ENCODE peak calls at places on chromosomes 13 and 19, in seven cellular contexts. One of them, this sample, is unnamed.

GRCh38 chr13:40509876-40510275 is 156.6 kb downstream of the FOXO1 start:
- DNase-seq in nephron progenitor cell: no peak
- DNase-seq in fibroblast of lung: peak
- DNase-seq in GM12865: no peak
- DNase-seq in AG04450: no peak
- DNase-seq in thoracic aorta: no peak
- DNase-seq in GM06990: no peak
- DNase-seq in this sample: no peak

GRCh38 chr19:48965806-48966540 is 864 bp downstream of the FTL start:
- DNase-seq in nephron progenitor cell: peak
- DNase-seq in thoracic aorta: peak
- DNase-seq in GM06990: peak
- DNase-seq in AG04450: no peak
- DNase-seq in fibroblast of lung: peak
- DNase-seq in GM12865: peak
- DNase-seq in this sample: peak

GRCh38 chr13:71218960-71219359 is 648.0 kb downstream of the DACH1 start:
- DNase-seq in AG04450: no peak
- DNase-seq in nephron progenitor cell: no peak
- DNase-seq in GM06990: no peak
- DNase-seq in thoracic aorta: no peak
- DNase-seq in GM12865: peak
- DNase-seq in fibroblast of lung: no peak
- DNase-seq in this sample: no peak

GRCh38 chr19:34428549-34429285 is 536 bp downstream of the UBA2 start:
- DNase-seq in AG04450: no peak
- DNase-seq in fibroblast of lung: peak
- DNase-seq in thoracic aorta: no peak
- DNase-seq in GM06990: no peak
- DNase-seq in GM12865: peak
- DNase-seq in nephron progenitor cell: no peak
- DNase-seq in this sample: peak

GRCh38 chr19:13984875-13985741 is 21.0 kb downstream of the RFX1 start:
- DNase-seq in thoracic aorta: no peak
- DNase-seq in GM06990: peak
- DNase-seq in nephron progenitor cell: no peak
- DNase-seq in fibroblast of lung: no peak
- DNase-seq in GM12865: no peak
- DNase-seq in AG04450: no peak
- DNase-seq in this sample: no peak

GRCh38 chr13:59750860-59751259 is 412.9 kb downstream of the DIAPH3 start:
- DNase-seq in fibroblast of lung: peak
- DNase-seq in AG04450: peak
- DNase-seq in thoracic aorta: no peak
- DNase-seq in GM12865: no peak
- DNase-seq in GM06990: no peak
- DNase-seq in nephron progenitor cell: peak
- DNase-seq in this sample: no peak

GRCh38 chr19:54684537-54684936 is 21.8 kb downstream of the LILRB4 start:
- DNase-seq in fibroblast of lung: no peak
- DNase-seq in AG04450: no peak
- DNase-seq in thoracic aorta: no peak
- DNase-seq in GM06990: no peak
- DNase-seq in GM12865: peak
- DNase-seq in nephron progenitor cell: peak
- DNase-seq in this sample: peak

GRCh38 chr13:43258771-43259170 is 235.4 kb downstream of the DNAJC15 start:
- DNase-seq in GM06990: no peak
- DNase-seq in fibroblast of lung: no peak
- DNase-seq in nephron progenitor cell: no peak
- DNase-seq in thoracic aorta: no peak
- DNase-seq in GM12865: no peak
- DNase-seq in AG04450: no peak
- DNase-seq in this sample: no peak

GRCh38 chr19:32748497-32748896 is 28.9 kb downstream of the TDRD12 start:
- DNase-seq in GM12865: peak
- DNase-seq in GM06990: peak
- DNase-seq in fibroblast of lung: no peak
- DNase-seq in AG04450: no peak
- DNase-seq in thoracic aorta: no peak
- DNase-seq in nephron progenitor cell: no peak
- DNase-seq in this sample: peak

DNA sequence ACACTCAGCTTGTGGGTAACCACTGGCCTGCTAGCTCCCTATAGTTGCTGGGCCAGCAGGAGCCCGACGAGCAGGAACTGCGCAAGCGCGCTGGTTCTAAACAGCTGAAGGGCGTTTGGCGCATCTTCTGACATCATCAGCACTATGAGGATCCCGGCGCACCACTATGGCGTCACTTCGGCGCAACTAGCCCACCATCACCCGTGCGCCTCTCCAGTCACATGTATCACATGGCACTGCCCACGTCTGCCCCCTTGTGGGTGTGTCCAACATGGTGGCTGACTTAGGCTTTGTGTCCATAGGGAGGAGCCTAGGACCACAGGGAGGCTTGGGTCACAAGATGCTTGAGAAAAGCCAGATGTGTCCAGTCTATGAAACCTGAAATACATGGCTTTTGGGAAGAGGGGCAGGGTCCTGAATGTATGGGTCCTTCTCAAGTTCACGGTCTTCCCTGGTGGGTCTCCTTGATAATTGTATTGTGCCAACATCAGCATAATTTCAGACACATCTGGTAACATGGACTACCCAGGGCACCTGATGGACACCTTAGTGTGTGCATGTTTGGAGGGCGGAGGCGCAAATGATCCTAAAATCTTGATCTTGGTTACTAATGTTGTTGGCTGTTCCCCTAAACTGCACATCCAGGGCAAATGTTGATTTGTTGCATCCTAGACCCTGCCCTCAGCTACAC is 18.0 kb downstream of the KLK4 start:
- DNase-seq in GM06990: no peak
- DNase-seq in fibroblast of lung: no peak
- DNase-seq in AG04450: no peak
- DNase-seq in thoracic aorta: no peak
- DNase-seq in GM12865: peak
- DNase-seq in nephron progenitor cell: no peak
- DNase-seq in this sample: no peak
- TF ChIP-seq CTCF in GM06990: peak
- TF ChIP-seq CTCF in fibroblast of lung: no peak
- TF ChIP-seq CTCF in AG04450: no peak
- TF ChIP-seq CTCF in thoracic aorta: no peak
- TF ChIP-seq CTCF in GM12865: peak
- TF ChIP-seq CTCF in nephron progenitor cell: no peak
- TF ChIP-seq CTCF in this sample: no peak

GRCh38 chr19:368624-369020 is 24.0 kb upstream of the MIER2 start:
- DNase-seq in GM06990: no peak
- DNase-seq in fibroblast of lung: no peak
- DNase-seq in thoracic aorta: no peak
- DNase-seq in GM12865: no peak
- DNase-seq in AG04450: no peak
- DNase-seq in nephron progenitor cell: no peak
- DNase-seq in this sample: no peak

GRCh38 chr19:369876-370275 is 25.3 kb upstream of the MIER2 start:
- DNase-seq in GM12865: no peak
- DNase-seq in GM06990: no peak
- DNase-seq in AG04450: no peak
- DNase-seq in fibroblast of lung: no peak
- DNase-seq in nephron progenitor cell: no peak
- DNase-seq in thoracic aorta: no peak
- DNase-seq in this sample: no peak

GRCh38 chr19:370641-371330 is 26.2 kb upstream of the MIER2 start:
- DNase-seq in GM06990: no peak
- DNase-seq in nephron progenitor cell: no peak
- DNase-seq in GM12865: no peak
- DNase-seq in thoracic aorta: no peak
- DNase-seq in fibroblast of lung: no peak
- DNase-seq in AG04450: no peak
- DNase-seq in this sample: no peak

GRCh38 chr19:367963-368623 is 23.5 kb upstream of the MIER2 start:
- DNase-seq in GM12865: no peak
- DNase-seq in thoracic aorta: no peak
- DNase-seq in GM06990: no peak
- DNase-seq in fibroblast of lung: no peak
- DNase-seq in AG04450: no peak
- DNase-seq in nephron progenitor cell: no peak
- DNase-seq in this sample: no peak

GRCh38 chr19:369256-369655 is 24.7 kb upstream of the MIER2 start:
- DNase-seq in nephron progenitor cell: no peak
- DNase-seq in thoracic aorta: no peak
- DNase-seq in fibroblast of lung: no peak
- DNase-seq in GM12865: no peak
- DNase-seq in GM06990: no peak
- DNase-seq in AG04450: no peak
- DNase-seq in this sample: no peak
- TF ChIP-seq CTCF in nephron progenitor cell: no peak
- TF ChIP-seq CTCF in thoracic aorta: no peak
- TF ChIP-seq CTCF in fibroblast of lung: no peak
- TF ChIP-seq CTCF in GM12865: no peak
- TF ChIP-seq CTCF in GM06990: no peak
- TF ChIP-seq CTCF in AG04450: no peak
- TF ChIP-seq CTCF in this sample: no peak

DNA sequence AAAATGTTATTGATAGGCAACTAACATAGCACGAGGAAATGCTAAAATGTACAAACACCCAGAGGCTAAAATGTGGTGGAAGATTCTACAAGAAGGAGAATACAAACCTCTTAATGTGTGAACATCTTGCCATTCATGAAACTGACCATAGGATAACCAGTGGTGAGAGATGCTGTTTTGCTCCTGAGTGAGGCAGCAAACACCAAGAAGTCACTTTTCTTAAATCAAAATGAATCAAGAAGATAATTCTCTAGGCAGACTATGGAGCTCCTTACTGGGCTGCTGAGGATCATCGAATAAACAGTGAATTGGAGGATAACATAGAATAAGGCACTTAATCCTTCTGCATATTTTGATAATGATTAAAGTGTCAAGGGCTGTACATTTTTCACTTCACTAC is 375.4 kb upstream of the SLITRK6 start:
- DNase-seq in fibroblast of lung: peak
- DNase-seq in GM06990: no peak
- DNase-seq in nephron progenitor cell: no peak
- DNase-seq in thoracic aorta: no peak
- DNase-seq in AG04450: no peak
- DNase-seq in GM12865: no peak
- DNase-seq in this sample: no peak
- TF ChIP-seq CTCF in fibroblast of lung: peak
- TF ChIP-seq CTCF in GM06990: no peak
- TF ChIP-seq CTCF in nephron progenitor cell: no peak
- TF ChIP-seq CTCF in thoracic aorta: no peak
- TF ChIP-seq CTCF in AG04450: no peak
- TF ChIP-seq CTCF in GM12865: no peak
- TF ChIP-seq CTCF in this sample: no peak

GRCh38 chr19:31262673-31263308 is 86.4 kb downstream of the TSHZ3 start:
- DNase-seq in GM06990: no peak
- DNase-seq in AG04450: no peak
- DNase-seq in thoracic aorta: no peak
- DNase-seq in GM12865: no peak
- DNase-seq in nephron progenitor cell: no peak
- DNase-seq in fibroblast of lung: peak
- DNase-seq in this sample: no peak

GRCh38 chr19:31264379-31264778 is 84.9 kb downstream of the TSHZ3 start:
- DNase-seq in GM06990: no peak
- DNase-seq in AG04450: no peak
- DNase-seq in nephron progenitor cell: no peak
- DNase-seq in fibroblast of lung: no peak
- DNase-seq in thoracic aorta: no peak
- DNase-seq in GM12865: no peak
- DNase-seq in this sample: no peak

GRCh38 chr19:31261651-31262331 is 87.4 kb downstream of the TSHZ3 start:
- DNase-seq in fibroblast of lung: peak
- DNase-seq in AG04450: peak
- DNase-seq in nephron progenitor cell: no peak
- DNase-seq in thoracic aorta: no peak
- DNase-seq in GM12865: no peak
- DNase-seq in GM06990: no peak
- DNase-seq in this sample: no peak

GRCh38 chr19:31261019-31261595 is 88.1 kb downstream of the TSHZ3 start:
- DNase-seq in fibroblast of lung: no peak
- DNase-seq in GM06990: no peak
- DNase-seq in AG04450: no peak
- DNase-seq in nephron progenitor cell: no peak
- DNase-seq in GM12865: no peak
- DNase-seq in thoracic aorta: no peak
- DNase-seq in this sample: no peak

DNA sequence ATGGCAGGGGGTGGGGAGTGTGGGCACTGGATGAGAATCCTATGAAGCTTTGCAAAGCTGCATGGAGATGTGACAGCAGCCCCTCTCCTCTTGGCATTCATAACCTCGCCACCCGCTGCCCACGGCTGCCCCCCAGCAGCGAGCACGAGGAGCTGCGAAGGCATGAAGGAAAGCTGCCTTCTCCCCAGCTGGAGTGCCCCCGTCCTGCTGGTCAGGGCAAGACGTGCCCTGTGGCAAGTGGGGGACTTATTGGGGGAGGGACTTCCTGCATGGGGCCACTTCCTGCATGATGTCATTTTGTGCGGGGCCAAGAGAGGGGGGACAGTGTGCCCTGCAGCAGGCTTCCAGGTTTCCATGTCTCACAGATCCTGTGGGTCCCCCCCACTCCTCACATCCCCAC is 85.9 kb downstream of the TSHZ3 start:
- DNase-seq in fibroblast of lung: no peak
- DNase-seq in nephron progenitor cell: no peak
- DNase-seq in thoracic aorta: no peak
- DNase-seq in GM12865: no peak
- DNase-seq in AG04450: no peak
- DNase-seq in GM06990: no peak
- DNase-seq in this sample: no peak
- TF ChIP-seq CTCF in fibroblast of lung: no peak
- TF ChIP-seq CTCF in nephron progenitor cell: no peak
- TF ChIP-seq CTCF in thoracic aorta: no peak
- TF ChIP-seq CTCF in GM12865: no peak
- TF ChIP-seq CTCF in AG04450: no peak
- TF ChIP-seq CTCF in GM06990: no peak
- TF ChIP-seq CTCF in this sample: no peak

GRCh38 chr19:5826531-5827341 is 12.8 kb downstream of the FUT6 start:
- DNase-seq in thoracic aorta: no peak
- DNase-seq in nephron progenitor cell: peak
- DNase-seq in AG04450: no peak
- DNase-seq in GM06990: peak
- DNase-seq in GM12865: peak
- DNase-seq in fibroblast of lung: peak
- DNase-seq in this sample: peak
- TF ChIP-seq CTCF in thoracic aorta: no peak
- TF ChIP-seq CTCF in nephron progenitor cell: peak
- TF ChIP-seq CTCF in AG04450: peak
- TF ChIP-seq CTCF in GM06990: no peak
- TF ChIP-seq CTCF in GM12865: no peak
- TF ChIP-seq CTCF in fibroblast of lung: peak
- TF ChIP-seq CTCF in this sample: no peak

GRCh38 chr13:64810701-64811258 is 2419.4 kb downstream of the PCDH9 start:
- DNase-seq in GM12865: no peak
- DNase-seq in thoracic aorta: no peak
- DNase-seq in nephron progenitor cell: no peak
- DNase-seq in GM06990: no peak
- DNase-seq in AG04450: no peak
- DNase-seq in fibroblast of lung: peak
- DNase-seq in this sample: no peak
- TF ChIP-seq CTCF in GM12865: no peak
- TF ChIP-seq CTCF in thoracic aorta: no peak
- TF ChIP-seq CTCF in nephron progenitor cell: no peak
- TF ChIP-seq CTCF in GM06990: no peak
- TF ChIP-seq CTCF in AG04450: no peak
- TF ChIP-seq CTCF in fibroblast of lung: no peak
- TF ChIP-seq CTCF in this sample: no peak

This sample was measured in GM20000.